ENCODE peak calls at places on chromosomes 12 and 14, in nine cellular contexts. I is HFFc6; P is foreskin fibroblast; S is GM23248; W is stimulated activated CD4-positive, alpha-beta T cell treated with anti-CD3 and anti-CD28 coated beads, TNF-alpha, amount 100 ng/mL, for 1 hour; K is activated CD8-positive, alpha-beta memory T cell treated with anti-CD3 and anti-CD28 coated beads, Interleukin-2, amount 50 U/mL, for 4 hours; R is cardiac fibroblast; Q is stromal cell of bone marrow; L is foreskin melanocyte. N is an unnamed sample.

GRCh38 chr12:120532701-120533238 is 1.4 kb upstream of the RNF10 start:
- DNase-seq in I (no peak), P (no peak), S (no peak), W (no peak), K (no peak), R (no peak), Q (no peak), L (no peak), N (no peak)

GRCh38 chr14:21467620-21468019 is 9.1 kb downstream of the RAB2B start:
- DNase-seq in I (peak; percentile 90), P (peak; percentile 85), S (peak; percentile 79), W (no peak), K (no peak), R (peak; percentile 96), Q (peak; percentile 75), L (peak; percentile 97), N (no peak)

GRCh38 chr14:68794856-68795601 is 2.2 kb upstream of the ZFP36L1 start:
- DNase-seq in I (peak; percentile 87), P (peak; percentile 93), S (peak; percentile 93), W (no peak), K (peak; percentile 47), R (peak; percentile 93), Q (peak; percentile 85), L (no peak), N (no peak)

GRCh38 chr12:105888696-105889095 is 250.1 kb downstream of the NUAK1 start:
- DNase-seq in I (peak; percentile 63), P (no peak), S (peak; percentile 62), W (no peak), K (no peak), R (peak; percentile 49), Q (peak; percentile 16), L (no peak), N (no peak)

GRCh38 chr12:30440826-30441602 is 254.7 kb downstream of the IPO8 start:
- DNase-seq in I (no peak), P (peak; percentile 17), S (peak; percentile 53), W (no peak), K (no peak), R (peak; percentile 61), Q (no peak), L (no peak), N (no peak)

GRCh38 chr12:114777052-114777451 is 93.1 kb upstream of the TBX3 start:
- DNase-seq in I (peak; percentile 76), P (peak; percentile 57), S (peak; percentile 60), W (no peak), K (no peak), R (peak; percentile 64), Q (no peak), L (no peak), N (no peak)

GRCh38 chr12:76976777-76977465 is 88.4 kb downstream of the E2F7 start:
- DNase-seq in I (no peak), P (peak; percentile 3), S (peak; percentile 10), W (no peak), K (no peak), R (peak; percentile 11), Q (peak; percentile 6), L (no peak), N (no peak)

GRCh38 chr14:63045234-63045611 is at the start of gene KCNH5:
- DNase-seq in I (no peak), P (peak; percentile 12), S (peak; percentile 47), W (no peak), K (no peak), R (peak; percentile 41), Q (no peak), L (no peak), N (peak; percentile 44)

GRCh38 chr12:99223554-99223953 is 424.0 kb upstream of the GARIN6 start:
- DNase-seq in I (no peak), P (no peak), S (no peak), W (no peak), K (no peak), R (no peak), Q (no peak), L (no peak), N (no peak)

GRCh38 chr12:666766-667308 is 3.6 kb upstream of the NINJ2 start:
- DNase-seq in I (peak; percentile 56), P (no peak), S (peak; percentile 60), W (no peak), K (no peak), R (peak; percentile 51), Q (no peak), L (no peak), N (no peak)

GRCh38 chr12:67540920-67541624 is 107.5 kb upstream of the DYRK2 start:
- DNase-seq in I (no peak), P (no peak), S (peak; percentile 31), W (no peak), K (no peak), R (peak; percentile 23), Q (no peak), L (no peak), N (no peak)